ENCODE peak calls at places on chromosome 2, in eight cellular contexts. O is LNCaP clone FGC; K is BJ; D is CD4-positive, alpha-beta memory T cell; I is cardiac fibroblast; L is thyroid gland; C is GM06990; G is adipocyte. Z is an unnamed sample.

GRCh38 chr2:73821227-73821626 is 7.5 kb upstream of the STAMBP start:
- DNase-seq in O (no peak), K (no peak), D (no peak), I (no peak), L (no peak), C (peak), G (no peak), Z (no peak)

GRCh38 chr2:73877071-73877802 is 15.6 kb upstream of the ACTG2 start:
- DNase-seq in O (peak), K (no peak), D (no peak), I (no peak), L (no peak), C (no peak), G (no peak), Z (no peak)

GRCh38 chr2:199765646-199766045 is 85.3 kb downstream of the FTCDNL1 start:
- DNase-seq in O (no peak), K (no peak), D (no peak), I (no peak), L (no peak), C (no peak), G (no peak), Z (no peak)

GRCh38 chr2:134325696-134326095 is 71.8 kb downstream of the MGAT5 start:
- DNase-seq in O (no peak), K (no peak), D (no peak), I (no peak), L (no peak), C (no peak), G (no peak), Z (no peak)

GRCh38 chr2:190978389-190979053 is 35.5 kb downstream of the STAT1 start:
- DNase-seq in O (no peak), K (peak), D (no peak), I (peak), L (no peak), C (no peak), G (no peak), Z (peak)

GRCh38 chr2:109482371-109482841 is 131.4 kb downstream of the SEPTIN10 start:
- DNase-seq in O (no peak), K (no peak), D (no peak), I (no peak), L (peak), C (no peak), G (no peak), Z (no peak)

GRCh38 chr2:28821295-28821958 is 10.8 kb downstream of the SPDYA start:
- DNase-seq in O (peak), K (no peak), D (peak), I (peak), L (peak), C (peak), G (peak), Z (peak)

GRCh38 chr2:226636586-226636985 is 163.0 kb downstream of the IRS1 start:
- DNase-seq in O (no peak), K (no peak), D (no peak), I (no peak), L (no peak), C (no peak), G (no peak), Z (peak)

GRCh38 chr2:8678731-8679566 is 2.9 kb upstream of the ID2 start:
- DNase-seq in O (peak), K (peak), D (peak), I (peak), L (peak), C (peak), G (peak), Z (peak)

GRCh38 chr2:141021611-141022010 is 1109.2 kb downstream of the LRP1B start:
- DNase-seq in O (no peak), K (no peak), D (no peak), I (peak), L (no peak), C (no peak), G (no peak), Z (peak)

GRCh38 chr2:176128172-176129012 is 1.1 kb upstream of the HOXD8 start:
- DNase-seq in O (no peak), K (no peak), D (no peak), I (no peak), L (no peak), C (no peak), G (no peak), Z (peak)

GRCh38 chr2:99545066-99545465 is 55.2 kb upstream of the REV1 start:
- DNase-seq in O (no peak), K (no peak), D (no peak), I (no peak), L (no peak), C (no peak), G (peak), Z (no peak)

GRCh38 chr2:236895497-236895896 is 190.2 kb upstream of the COPS8 start:
- DNase-seq in O (no peak), K (no peak), D (no peak), I (no peak), L (no peak), C (no peak), G (no peak), Z (no peak)

GRCh38 chr2:85168984-85169383 is 35.8 kb downstream of the TCF7L1 start:
- DNase-seq in O (no peak), K (no peak), D (no peak), I (no peak), L (no peak), C (no peak), G (no peak), Z (no peak)

GRCh38 chr2:66270247-66270646 is 164.7 kb upstream of the MEIS1 start:
- DNase-seq in O (no peak), K (no peak), D (no peak), I (no peak), L (no peak), C (no peak), G (no peak), Z (no peak)

GRCh38 chr2:111243295-111243694 is 122.6 kb downstream of the BCL2L11 start:
- DNase-seq in O (no peak), K (no peak), D (no peak), I (no peak), L (no peak), C (no peak), G (no peak), Z (no peak)

GRCh38 chr2:162244559-162245031 is 1.4 kb upstream of the FAP start:
- DNase-seq in O (no peak), K (peak), D (no peak), I (peak), L (no peak), C (no peak), G (peak), Z (peak)

GRCh38 chr2:218428846-218429558 is 10.1 kb downstream of the VIL1 start:
- DNase-seq in O (no peak), K (no peak), D (no peak), I (no peak), L (no peak), C (no peak), G (no peak), Z (no peak)

GRCh38 chr2:30122362-30122761 is 24.4 kb upstream of the YPEL5 start:
- DNase-seq in O (no peak), K (no peak), D (no peak), I (no peak), L (no peak), C (no peak), G (no peak), Z (no peak)

GRCh38 chr2:151138507-151138906 is 123.2 kb downstream of the RBM43 start:
- DNase-seq in O (no peak), K (no peak), D (no peak), I (peak), L (no peak), C (no peak), G (peak), Z (peak)

GRCh38 chr2:218569661-218570500 is 1.2 kb downstream of the CNOT9 start:
- DNase-seq in O (peak), K (no peak), D (peak), I (peak), L (no peak), C (peak), G (peak), Z (peak)

GRCh38 chr2:127048969-127049897 is 57.7 kb downstream of the BIN1 start:
- DNase-seq in O (no peak), K (no peak), D (no peak), I (no peak), L (no peak), C (no peak), G (no peak), Z (no peak)

GRCh38 chr2:231929961-231930600 is 3.9 kb upstream of the NPPC start:
- DNase-seq in O (no peak), K (no peak), D (no peak), I (no peak), L (no peak), C (peak), G (no peak), Z (peak)

GRCh38 chr2:198517961-198518360 is 713.6 kb downstream of the PLCL1 start:
- DNase-seq in O (no peak), K (peak), D (no peak), I (no peak), L (no peak), C (no peak), G (no peak), Z (no peak)

GRCh38 chr2:152717242-152718046 is at the start of gene PRPF40A:
- DNase-seq in O (peak), K (peak), D (peak), I (peak), L (peak), C (peak), G (peak), Z (peak)

GRCh38 chr2:152718047-152718908 is at the start of gene ARL6IP6:
- DNase-seq in O (no peak), K (peak), D (peak), I (peak), L (peak), C (peak), G (peak), Z (peak)

GRCh38 chr2:152716805-152717241 is 438 bp downstream of the PRPF40A start:
- DNase-seq in O (no peak), K (no peak), D (no peak), I (no peak), L (peak), C (no peak), G (peak), Z (peak)

GRCh38 chr2:152715854-152716428 is 1.3 kb downstream of the PRPF40A start:
- DNase-seq in O (no peak), K (no peak), D (no peak), I (peak), L (no peak), C (no peak), G (peak), Z (peak)

GRCh38 chr2:152715112-152715511 is 2.1 kb downstream of the PRPF40A start:
- DNase-seq in O (no peak), K (no peak), D (no peak), I (no peak), L (no peak), C (no peak), G (no peak), Z (no peak)
- H3K4me3 ChIP-seq in O (no peak), K (no peak), D (no peak), I (no peak), L (no peak), C (no peak), G (peak), Z (no peak)

GRCh38 chr2:39735648-39736047 is 43.4 kb downstream of the THUMPD2 start:
- DNase-seq in O (no peak), K (no peak), D (no peak), I (peak), L (no peak), C (no peak), G (peak), Z (no peak)

GRCh38 chr2:39738941-39739340 is 40.1 kb downstream of the THUMPD2 start:
- DNase-seq in O (no peak), K (no peak), D (no peak), I (no peak), L (no peak), C (no peak), G (no peak), Z (no peak)

GRCh38 chr2:39739386-39739785 is 39.7 kb downstream of the THUMPD2 start:
- DNase-seq in O (no peak), K (no peak), D (no peak), I (no peak), L (no peak), C (no peak), G (no peak), Z (no peak)

GRCh38 chr2:39736593-39736992 is 42.5 kb downstream of the THUMPD2 start:
- DNase-seq in O (no peak), K (peak), D (no peak), I (peak), L (no peak), C (no peak), G (peak), Z (peak)

GRCh38 chr2:39737661-39738060 is 41.4 kb downstream of the THUMPD2 start:
- DNase-seq in O (no peak), K (no peak), D (no peak), I (peak), L (no peak), C (no peak), G (peak), Z (peak)
- H3K4me3 ChIP-seq in O (no peak), K (no peak), D (no peak), I (no peak), L (no peak), C (no peak), G (no peak), Z (no peak)

GRCh38 chr2:10079192-10079930 is 850 bp downstream of the CYS1 start:
- DNase-seq in O (peak), K (peak), D (no peak), I (peak), L (peak), C (peak), G (peak), Z (peak)
- H3K4me3 ChIP-seq in O (no peak), K (peak), D (no peak), I (peak), L (no peak), C (peak), G (peak), Z (peak)

DNA sequence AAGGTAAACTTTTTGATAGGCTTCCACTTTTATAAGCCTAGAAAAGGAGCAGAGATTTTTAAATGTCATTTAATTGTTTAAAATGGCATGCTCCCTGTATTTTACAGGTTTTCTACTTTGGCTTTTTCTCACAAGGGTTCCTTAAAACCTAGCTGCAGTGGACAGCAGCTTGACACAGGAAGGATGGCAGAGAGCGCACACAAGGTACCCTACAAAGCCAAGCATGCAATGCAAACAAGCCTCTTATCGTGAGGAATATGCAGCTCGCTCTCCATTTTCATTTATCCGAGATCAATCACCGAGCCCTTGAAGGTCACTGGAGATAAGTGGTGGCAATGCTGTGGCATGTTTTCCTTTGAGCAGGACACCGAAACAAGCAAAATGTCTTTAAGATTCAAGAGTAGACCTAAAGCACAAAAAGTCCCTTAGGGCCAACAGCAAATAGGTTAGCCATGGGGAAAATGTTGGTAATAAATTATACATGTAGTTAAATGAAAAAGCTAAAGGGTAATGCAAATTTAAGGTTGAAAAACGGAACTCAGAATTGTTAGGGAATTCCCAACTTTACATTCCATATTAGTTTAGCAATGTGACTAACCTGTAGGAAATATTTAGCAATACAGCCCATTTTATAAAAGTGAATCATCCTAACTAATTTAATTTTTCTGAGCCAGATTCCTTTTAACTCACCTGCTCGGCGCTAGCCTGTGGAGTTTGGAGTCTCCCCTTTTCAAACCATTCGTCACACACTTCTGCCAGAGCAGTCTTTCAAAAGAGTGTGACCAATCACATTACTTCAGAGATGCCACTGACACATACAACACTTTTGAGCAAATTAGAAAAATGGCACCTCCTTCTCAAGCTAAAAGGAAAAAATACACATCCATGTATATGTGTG is 337.9 kb upstream of the PKDCC start:
- DNase-seq in O (no peak), K (no peak), D (no peak), I (peak), L (no peak), C (no peak), G (no peak), Z (no peak)
- H3K4me3 ChIP-seq in O (no peak), K (no peak), D (no peak), I (no peak), L (no peak), C (no peak), G (no peak), Z (no peak)

DNA sequence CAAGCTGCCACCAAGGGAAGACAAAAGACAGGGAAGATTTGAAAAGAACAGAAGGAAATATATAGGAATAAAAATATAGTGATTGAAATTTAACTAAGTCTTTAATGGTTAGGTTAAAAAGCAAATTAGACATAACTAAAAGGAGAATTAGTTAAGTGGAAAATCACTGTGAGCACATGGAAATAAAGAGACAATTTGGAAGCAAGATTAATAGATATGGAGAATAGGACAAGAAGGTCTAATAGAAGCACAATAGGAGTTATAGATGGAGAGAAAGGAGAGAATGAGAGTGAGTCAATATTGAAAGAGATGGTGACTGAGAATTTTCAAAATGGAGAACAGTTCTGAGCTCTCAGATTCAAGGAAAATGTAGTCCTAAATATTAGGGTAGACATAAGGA is 176.9 kb downstream of the ASB1 start:
- DNase-seq in O (no peak), K (no peak), D (no peak), I (no peak), L (no peak), C (no peak), G (no peak), Z (no peak)
- H3K4me3 ChIP-seq in O (no peak), K (no peak), D (no peak), I (no peak), L (no peak), C (no peak), G (no peak), Z (no peak)

GRCh38 chr2:42856891-42857632 is 64.7 kb upstream of the HAAO start:
- DNase-seq in O (no peak), K (no peak), D (no peak), I (no peak), L (no peak), C (no peak), G (no peak), Z (no peak)
- H3K4me3 ChIP-seq in O (no peak), K (no peak), D (no peak), I (no peak), L (no peak), C (no peak), G (no peak), Z (no peak)